ENCODE peak calls at places on chromosome 3, in five cellular contexts. K is adrenal gland, Q is NB4, Z is bronchial epithelial cell, A is iPS DF 6.9. M is an unnamed sample.

GRCh38 chr3:94345101-94345500 is 282.2 kb downstream of the NSUN3 start:
- DNase-seq in Q (no peak), K (no peak), Z (no peak), A (no peak), M (no peak)

GRCh38 chr3:46280105-46280797 is 38.0 kb downstream of the CCR3 start:
- DNase-seq in Q (no peak), Z (peak), K (no peak), A (no peak), M (peak)

GRCh38 chr3:170692720-170693119 is 106.8 kb upstream of the SLC7A14 start:
- DNase-seq in Q (no peak), A (no peak), Z (peak), K (no peak), M (no peak)

GRCh38 chr3:154792828-154793227 is 287.3 kb upstream of the MME start:
- DNase-seq in K (no peak), A (no peak), Z (no peak), Q (no peak), M (no peak)

GRCh38 chr3:128475355-128475754 is 8.7 kb upstream of the DNAJB8 start:
- DNase-seq in Z (no peak), Q (no peak), K (no peak), A (no peak), M (no peak)

GRCh38 chr3:197789309-197789708 is 1.7 kb upstream of the LRCH3 start:
- DNase-seq in Q (no peak), A (no peak), Z (peak), K (no peak), M (no peak)

GRCh38 chr3:115792206-115792955 is 169.1 kb downstream of the GAP43 start:
- DNase-seq in Q (peak), A (no peak), Z (peak), K (no peak), M (no peak)

GRCh38 chr3:180420804-180421203 is 181.2 kb upstream of the TTC14 start:
- DNase-seq in Q (no peak), Z (peak), K (no peak), A (no peak), M (no peak)

GRCh38 chr3:42340466-42340865 is 69.9 kb downstream of the LYZL4 start:
- DNase-seq in Z (no peak), K (no peak), Q (no peak), A (no peak), M (no peak)

GRCh38 chr3:4828279-4829030 is 150.8 kb upstream of the BHLHE40 start:
- DNase-seq in Z (no peak), A (no peak), K (no peak), Q (peak), M (no peak)

GRCh38 chr3:73637042-73637441 is 12.3 kb upstream of the PDZRN3 start:
- DNase-seq in K (no peak), Z (no peak), Q (no peak), A (no peak), M (no peak)

GRCh38 chr3:149152420-149152819 is 23.0 kb downstream of the HPS3 start:
- DNase-seq in K (no peak), Z (peak), Q (peak), A (no peak), M (no peak)

GRCh38 chr3:53807117-53807521 is 39.1 kb downstream of the CHDH start:
- DNase-seq in Q (no peak), A (no peak), Z (no peak), K (peak), M (no peak)

GRCh38 chr3:149368201-149368849 is 9.1 kb downstream of the TM4SF1 start:
- DNase-seq in A (no peak), Z (peak), Q (no peak), K (no peak), M (no peak)

GRCh38 chr3:18372786-18373405 is 52.2 kb downstream of the SATB1 start:
- DNase-seq in Q (no peak), A (no peak), K (no peak), Z (no peak), M (no peak)

GRCh38 chr3:42736081-42736480 is 33.5 kb upstream of the HHATL start:
- DNase-seq in Q (no peak), Z (no peak), K (no peak), A (no peak), M (no peak)

GRCh38 chr3:114363554-114364202 is 69.8 kb downstream of the TIGIT start:
- DNase-seq in Z (peak), Q (no peak), A (no peak), K (peak), M (peak)

GRCh38 chr3:137172703-137173102 is 214.9 kb downstream of the IL20RB start:
- DNase-seq in Q (no peak), K (no peak), Z (no peak), A (no peak), M (no peak)

GRCh38 chr3:71355862-71356261 is 227.7 kb downstream of the FOXP1 start:
- DNase-seq in Q (no peak), K (no peak), A (no peak), Z (no peak), M (no peak)

GRCh38 chr3:53045784-53046170 is at the start of gene SFMBT1:
- DNase-seq in K (peak), A (no peak), Z (peak), Q (peak), M (no peak)

GRCh38 chr3:127849368-127849767 is 27.1 kb upstream of the MGLL start:
- DNase-seq in A (no peak), Q (no peak), Z (no peak), K (no peak), M (no peak)

GRCh38 chr3:14520149-14520548 is 20.0 kb downstream of the GRIP2 start:
- DNase-seq in A (no peak), Z (no peak), Q (no peak), K (no peak), M (no peak)

GRCh38 chr3:37237252-37237651 is 62.9 kb upstream of the LRRFIP2 start:
- DNase-seq in K (no peak), A (no peak), Q (no peak), Z (peak), M (no peak)

GRCh38 chr3:42254566-42254965 is 11.4 kb downstream of the CCK start:
- DNase-seq in K (no peak), A (no peak), Z (no peak), Q (no peak), M (no peak)

GRCh38 chr3:17013571-17013970 is 128.8 kb downstream of the PLCL2 start:
- DNase-seq in K (no peak), Z (no peak), A (no peak), Q (no peak), M (no peak)

GRCh38 chr3:17013050-17013449 is 128.3 kb downstream of the PLCL2 start:
- DNase-seq in Z (no peak), Q (no peak), K (no peak), A (no peak), M (no peak)

GRCh38 chr3:17011774-17012338 is 127.1 kb downstream of the PLCL2 start:
- DNase-seq in Q (no peak), Z (peak), A (no peak), K (no peak), M (no peak)

GRCh38 chr3:17014286-17014685 is 129.5 kb downstream of the PLCL2 start:
- DNase-seq in Q (no peak), A (no peak), K (no peak), Z (no peak), M (no peak)

DNA sequence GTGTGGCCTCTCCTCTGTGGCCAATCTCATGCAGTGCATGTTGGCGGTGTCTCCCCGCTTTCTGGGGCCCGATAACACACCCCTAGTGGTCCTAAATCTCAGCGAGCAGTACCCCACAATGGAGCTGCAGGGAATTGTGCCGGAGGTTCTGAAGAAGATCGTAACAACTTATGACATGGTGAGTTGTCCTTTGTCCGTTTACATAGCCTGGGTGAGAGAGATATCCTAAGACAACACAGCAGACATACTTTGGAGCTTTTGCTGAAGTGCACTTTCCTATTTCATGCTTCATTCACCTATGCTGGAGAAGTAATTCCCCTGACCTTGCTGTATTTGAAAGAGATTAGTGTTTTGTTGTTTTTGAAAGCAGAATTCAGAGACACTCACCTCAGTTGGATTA is 130.0 kb downstream of the PLCL2 start:
- DNase-seq in Z (no peak), Q (no peak), K (no peak), A (no peak), M (no peak)
- H3K4me3 ChIP-seq in Z (no peak), Q (no peak), K (no peak), A (no peak), M (no peak)

GRCh38 chr3:35919160-35919559 is 279.8 kb downstream of the ARPP21 start:
- DNase-seq in Q (no peak), Z (no peak), A (no peak), K (no peak), M (no peak)
- H3K4me3 ChIP-seq in Q (no peak), Z (no peak), A (no peak), K (no peak), M (no peak)

GRCh38 chr3:189099505-189100290 is 72.1 kb upstream of the TPRG1 start:
- DNase-seq in Q (no peak), K (no peak), A (no peak), Z (no peak), M (no peak)
- H3K4me3 ChIP-seq in Q (no peak), K (no peak), A (no peak), Z (no peak), M (no peak)

GRCh38 chr3:32780071-32780734 is 37.6 kb upstream of the TRIM71 start:
- DNase-seq in Q (no peak), K (no peak), A (peak), Z (no peak), M (no peak)
- H3K4me3 ChIP-seq in Q (no peak), K (no peak), A (no peak), Z (no peak), M (no peak)

DNA sequence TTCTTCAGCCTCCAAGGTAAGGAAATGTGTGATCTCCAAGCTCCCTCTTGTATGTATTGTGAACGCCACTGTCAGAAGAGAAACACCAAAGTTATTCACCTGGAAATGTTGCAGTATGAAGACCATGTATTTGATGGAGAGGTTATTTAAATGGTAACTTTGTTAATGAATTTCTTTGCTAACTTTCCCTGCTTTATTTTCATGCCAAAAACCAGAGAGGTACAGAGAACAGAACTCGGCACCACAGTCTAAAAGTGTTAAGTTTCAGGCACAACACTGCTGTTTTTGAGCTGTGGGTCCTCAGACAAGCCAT is 73.1 kb upstream of the TNFSF10 start:
- DNase-seq in Z (no peak), K (no peak), A (no peak), Q (no peak), M (no peak)
- H3K4me3 ChIP-seq in Z (no peak), K (no peak), A (no peak), Q (no peak), M (no peak)

DNA sequence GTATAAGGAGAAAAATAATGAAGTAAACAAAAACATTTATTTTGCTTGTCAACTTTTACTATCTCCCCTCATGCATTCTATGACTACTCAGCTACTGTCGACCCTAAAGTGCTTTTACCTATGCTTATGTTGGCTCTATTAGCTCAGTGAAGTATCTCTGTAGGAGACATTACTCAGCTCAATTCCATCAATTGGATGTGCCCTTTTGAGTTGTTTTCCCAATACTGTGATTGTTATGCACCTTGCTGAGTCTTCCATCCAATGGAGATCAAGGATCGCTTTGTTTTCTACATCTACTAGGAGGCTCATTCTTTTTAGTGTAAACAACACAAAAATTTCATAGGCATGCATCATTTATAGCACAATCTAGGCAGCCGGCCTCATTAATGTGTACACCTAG is 403.8 kb upstream of the ARL6 start:
- DNase-seq in Q (no peak), Z (no peak), K (no peak), A (no peak), M (no peak)
- H3K4me3 ChIP-seq in Q (no peak), Z (no peak), K (no peak), A (no peak), M (no peak)

GRCh38 chr3:99818818-99819217 is 1.2 kb downstream of the CMSS1 start:
- DNase-seq in K (no peak), Q (no peak), A (no peak), Z (peak), M (no peak)
- H3K4me3 ChIP-seq in K (no peak), Q (peak), A (no peak), Z (no peak), M (no peak)